ENCODE peak calls at places on chromosomes 12 and 14, in ten cellular contexts. K, Y, V, Q, T, E, L, M, R and S are unnamed samples. For H3K4me1, the result is how much of the 10 kb centered on the place peaks cover.

GRCh38 chr12:125024949-125025563 is 31.6 kb downstream of the BRI3BP start:
- DNase-seq in K (no peak), Y (no peak), V (no peak), Q (no peak), T (no peak), E (no peak), L (no peak), M (no peak), R (no peak), S (no peak)

GRCh38 chr12:101485015-101485414 is 9.9 kb downstream of the SPIC start:
- DNase-seq in K (no peak), Y (no peak), V (no peak), Q (no peak), T (no peak), E (no peak), L (no peak), M (no peak), R (no peak), S (no peak)

GRCh38 chr14:59150990-59151389 is 37.5 kb upstream of the DAAM1 start:
- DNase-seq in K (no peak), Y (no peak), V (no peak), Q (no peak), T (no peak), E (peak), L (no peak), M (peak), R (no peak), S (no peak)

GRCh38 chr12:42789808-42790760 is 200.5 kb upstream of the PRICKLE1 start:
- DNase-seq in K (no peak), Y (no peak), V (no peak), Q (no peak), T (no peak), E (no peak), L (peak), M (no peak), R (no peak), S (no peak)

GRCh38 chr12:98736352-98737326 is 91.5 kb downstream of the APAF1 start:
- DNase-seq in K (no peak), Y (peak), V (no peak), Q (no peak), T (no peak), E (no peak), L (peak), M (no peak), R (peak), S (no peak)

GRCh38 chr14:48429512-48429911 is 754.1 kb upstream of the MDGA2 start:
- DNase-seq in K (no peak), Y (peak), V (no peak), Q (no peak), T (no peak), E (no peak), L (no peak), M (no peak), R (no peak), S (no peak)

GRCh38 chr14:103084021-103084919 is at the start of gene LBHD2:
- DNase-seq in K (no peak), Y (peak), V (peak), Q (peak), T (no peak), E (no peak), L (no peak), M (no peak), R (peak), S (no peak)

GRCh38 chr14:70052990-70053389 is 135.8 kb downstream of the SLC8A3 start:
- DNase-seq in K (no peak), Y (no peak), V (no peak), Q (no peak), T (no peak), E (no peak), L (peak), M (peak), R (peak), S (no peak)

GRCh38 chr12:3085341-3086125 is 8.4 kb downstream of the TSPAN9 start:
- DNase-seq in K (no peak), Y (no peak), V (no peak), Q (no peak), T (no peak), E (no peak), L (no peak), M (no peak), R (no peak), S (no peak)

GRCh38 chr12:110741371-110741770 is 1.3 kb downstream of the PPP1CC start:
- DNase-seq in K (no peak), Y (no peak), V (no peak), Q (no peak), T (no peak), E (no peak), L (peak), M (peak), R (no peak), S (no peak)

GRCh38 chr14:50813544-50813863 is 17.5 kb downstream of the NIN start:
- DNase-seq in K (no peak), Y (no peak), V (no peak), Q (no peak), T (no peak), E (no peak), L (no peak), M (peak), R (no peak), S (no peak)

DNA sequence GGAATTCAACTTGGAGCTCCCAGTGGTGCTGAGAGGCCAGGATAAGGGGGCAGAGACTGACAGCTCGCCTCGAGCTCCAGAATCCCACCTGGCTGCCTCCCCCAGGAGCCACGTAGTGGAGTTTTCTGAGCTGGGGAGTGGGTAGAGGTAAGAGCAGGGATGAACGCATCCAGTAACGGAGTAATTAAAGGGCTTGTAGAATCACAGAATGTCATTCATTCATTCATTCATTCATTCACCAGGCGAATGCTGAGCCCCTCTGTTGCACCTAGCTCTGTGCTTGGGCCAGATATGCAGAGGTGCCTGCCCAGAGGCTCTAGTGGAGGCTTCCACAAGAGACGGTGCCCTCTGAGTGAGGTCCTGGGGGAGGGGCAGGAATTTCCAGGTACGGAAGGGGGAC is 8.1 kb downstream of the FAM181A start:
- DNase-seq in K (no peak), Y (no peak), V (no peak), Q (peak), T (no peak), E (no peak), L (no peak), M (no peak), R (no peak), S (no peak)
- TF ChIP-seq CTCF in K (no peak), Y (no peak), V (no peak), Q (no peak), T (no peak), E (no peak), L (no peak), M (no peak), R (no peak), S (no peak)

GRCh38 chr12:108306506-108306905 is 32.6 kb downstream of the CMKLR1 start:
- DNase-seq in K (no peak), Y (no peak), V (no peak), Q (no peak), T (no peak), E (no peak), L (no peak), M (no peak), R (no peak), S (no peak)
- H3K4me1 ChIP-seq in K (under half), Y (under half), V (half or more), Q (under half), T (under half), E (half or more), L (under half), M (under half), R (under half), S (under half)

GRCh38 chr14:32913725-32914124 is 25.0 kb upstream of the NPAS3 start:
- DNase-seq in K (no peak), Y (peak), V (no peak), Q (no peak), T (no peak), E (no peak), L (no peak), M (no peak), R (no peak), S (peak)
- TF ChIP-seq CTCF in K (no peak), Y (peak), V (no peak), Q (no peak), T (no peak), E (no peak), L (no peak), M (no peak), R (no peak), S (no peak)

GRCh38 chr14:77559381-77559780 is 57.1 kb downstream of the SPTLC2 start:
- DNase-seq in K (no peak), Y (no peak), V (no peak), Q (no peak), T (no peak), E (no peak), L (peak), M (no peak), R (no peak), S (no peak)

GRCh38 chr14:77565289-77566081 is 51.0 kb downstream of the SPTLC2 start:
- DNase-seq in K (no peak), Y (no peak), V (no peak), Q (no peak), T (no peak), E (no peak), L (no peak), M (no peak), R (peak), S (peak)

GRCh38 chr14:77561881-77562280 is 54.6 kb downstream of the SPTLC2 start:
- DNase-seq in K (no peak), Y (no peak), V (no peak), Q (no peak), T (no peak), E (no peak), L (no peak), M (no peak), R (no peak), S (no peak)

GRCh38 chr14:77557391-77557790 is 58.8 kb upstream of the ISM2 start:
- DNase-seq in K (no peak), Y (no peak), V (no peak), Q (no peak), T (no peak), E (no peak), L (no peak), M (no peak), R (no peak), S (no peak)

DNA sequence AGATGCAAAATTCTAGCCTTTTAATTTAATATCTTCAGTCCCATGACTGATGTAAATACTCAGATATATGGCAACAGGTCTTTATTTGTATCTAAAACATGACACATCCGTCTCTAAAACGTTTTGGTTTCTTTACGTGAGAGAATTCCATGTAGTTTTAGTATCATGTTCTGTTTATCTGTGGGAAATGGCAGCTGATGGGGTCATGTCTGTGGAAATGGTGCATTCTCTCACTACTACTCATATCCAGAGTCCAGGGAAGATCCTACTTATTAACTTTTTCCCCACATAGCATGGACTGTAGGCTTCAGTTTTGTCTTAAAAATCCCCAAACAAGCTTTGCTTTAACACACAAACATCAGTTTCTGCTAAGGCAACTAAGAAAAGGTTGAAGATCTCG is 53.8 kb downstream of the SPTLC2 start:
- DNase-seq in K (no peak), Y (no peak), V (no peak), Q (no peak), T (no peak), E (no peak), L (no peak), M (no peak), R (peak), S (no peak)
- H3K4me1 ChIP-seq in K (under half), Y (under half), V (under half), Q (under half), T (under half), E (under half), L (under half), M (under half), R (under half), S (under half)

GRCh38 chr12:76879710-76880025 is 849 bp upstream of the CSRP2 start:
- DNase-seq in K (no peak), Y (no peak), V (no peak), Q (no peak), T (no peak), E (peak), L (no peak), M (no peak), R (no peak), S (no peak)

GRCh38 chr12:76878045-76878898 is 547 bp downstream of the CSRP2 start:
- DNase-seq in K (peak), Y (peak), V (peak), Q (no peak), T (no peak), E (no peak), L (peak), M (peak), R (no peak), S (peak)

GRCh38 chr12:76881152-76881551 is 2.3 kb upstream of the CSRP2 start:
- DNase-seq in K (no peak), Y (no peak), V (no peak), Q (no peak), T (no peak), E (no peak), L (no peak), M (no peak), R (no peak), S (no peak)

GRCh38 chr12:76880156-76881023 is 1.6 kb upstream of the CSRP2 start:
- DNase-seq in K (no peak), Y (no peak), V (no peak), Q (no peak), T (no peak), E (no peak), L (peak), M (no peak), R (peak), S (no peak)

GRCh38 chr12:76878899-76879709 is at the start of gene CSRP2:
- DNase-seq in K (peak), Y (peak), V (peak), Q (peak), T (peak), E (peak), L (peak), M (peak), R (peak), S (peak)
- TF ChIP-seq CTCF in K (peak), Y (peak), V (peak), Q (no peak), T (no peak), E (peak), L (no peak), M (peak), R (peak), S (peak)